ENCODE peak calls at places on chromosomes 11 and 22, in seven cellular contexts. F is GM10248; P is activated CD8-positive, alpha-beta memory T cell treated with anti-CD3 and anti-CD28 coated beads for 48 hours; H is H9; J is RWPE1; A is activated gamma-delta T cell treated with Interleukin-2 at 50 U/mL for 16 hours; S is mammary epithelial cell. C is an unnamed sample.

GRCh38 chr11:112270551-112271180 is 10.0 kb upstream of the PLET1 start:
- DNase-seq in J (no peak), A (no peak), P (no peak), S (peak; percentile 26), F (no peak), H (peak; percentile 55), C (no peak)

GRCh38 chr11:11534981-11535380 is 86.8 kb downstream of the GALNT18 start:
- DNase-seq in H (no peak), A (no peak), P (no peak), F (no peak), S (no peak), J (no peak), C (no peak)

GRCh38 chr22:43118953-43119458 is 8.5 kb downstream of the BIK start:
- DNase-seq in A (no peak), S (no peak), P (no peak), J (no peak), H (no peak), F (peak; percentile 72), C (no peak)

GRCh38 chr11:114440971-114441810 is 1.9 kb downstream of the REXO2 start:
- DNase-seq in P (no peak), F (no peak), H (no peak), A (no peak), J (no peak), S (no peak), C (peak; percentile 36)

GRCh38 chr22:25362883-25363240 is 143.4 kb downstream of the CRYBB2 start:
- DNase-seq in P (no peak), S (no peak), F (no peak), J (no peak), A (no peak), H (no peak), C (no peak)

GRCh38 chr11:23959466-23959865 is 537.4 kb upstream of the LUZP2 start:
- DNase-seq in H (no peak), J (no peak), P (no peak), S (no peak), A (no peak), F (no peak), C (no peak)

GRCh38 chr11:71447791-71448256 is 369 bp downstream of the DHCR7 start:
- DNase-seq in P (peak; percentile 8), F (peak; percentile 57), S (peak; percentile 26), H (no peak), J (no peak), A (peak; percentile 35), C (no peak)

GRCh38 chr22:49021926-49022815 is 805.5 kb downstream of the BRD1 start:
- DNase-seq in J (no peak), S (no peak), A (no peak), F (no peak), P (no peak), H (no peak), C (no peak)

GRCh38 chr11:66373261-66373660 is 1.7 kb upstream of the SLC29A2 start:
- DNase-seq in A (no peak), S (no peak), F (no peak), P (no peak), H (no peak), J (no peak), C (no peak)

GRCh38 chr11:130634981-130635473 is 186.6 kb downstream of the ADAMTS15 start:
- DNase-seq in A (no peak), P (no peak), S (peak; percentile 92), J (peak; percentile 57), H (no peak), F (no peak), C (peak; percentile 98)

GRCh38 chr11:83566948-83567347 is 280.8 kb upstream of the CCDC90B start:
- DNase-seq in H (no peak), F (no peak), J (peak; percentile 8), A (no peak), P (no peak), S (peak; percentile 49), C (peak; percentile 40)

GRCh38 chr11:5591613-5592012 is 4.8 kb upstream of the TRIM6 start:
- DNase-seq in J (no peak), P (no peak), H (no peak), F (no peak), A (no peak), S (peak; percentile 15), C (no peak)

GRCh38 chr11:130908061-130908460 is 8.2 kb downstream of the SNX19 start:
- DNase-seq in A (no peak), F (no peak), H (no peak), J (no peak), S (no peak), P (no peak), C (no peak)

GRCh38 chr22:36027960-36028645 is 521 bp downstream of the RBFOX2 start:
- DNase-seq in H (no peak), A (peak; percentile 3), S (peak; percentile 34), J (peak; percentile 64), F (peak; percentile 29), P (peak; percentile 14), C (peak; percentile 52)

GRCh38 chr11:59173080-59173963 is 1.4 kb downstream of the DTX4 start:
- DNase-seq in S (peak; percentile 48), J (peak; percentile 20), H (peak; percentile 71), P (no peak), A (no peak), F (no peak), C (no peak)

GRCh38 chr22:18978506-18978905 is 42.4 kb upstream of the PRODH start:
- DNase-seq in H (no peak), J (no peak), F (no peak), S (no peak), A (no peak), P (no peak), C (no peak)

GRCh38 chr22:27474112-27474571 is 327.4 kb downstream of the MN1 start:
- DNase-seq in P (no peak), F (no peak), A (no peak), H (no peak), J (peak; percentile 53), S (peak; percentile 97), C (peak; percentile 77)

C was measured in PC-3.